ENCODE peak calls at places on chromosomes 11 and 22, in five cellular contexts. K is transverse colon, G is GM12878, R is A549, Z is endothelial cell of umbilical vein. V is an unnamed sample. For H3K4me1, the result is how much of the 10 kb centered on the place peaks cover.

GRCh38 chr11:61890536-61891330 is 612 bp downstream of the FADS3 start:
- DNase-seq in G (no peak), R (peak), Z (peak), K (peak), V (peak)

GRCh38 chr11:119422505-119423416 is at the start of gene THY1:
- DNase-seq in G (no peak), K (no peak), Z (no peak), R (no peak), V (no peak)

GRCh38 chr11:102346748-102347525 is at the start of gene BIRC2:
- DNase-seq in G (peak), Z (peak), K (peak), R (peak), V (peak)

GRCh38 chr11:102361100-102362021 is 14.3 kb downstream of the BIRC2 start:
- DNase-seq in G (peak), R (no peak), Z (no peak), K (no peak), V (peak)

GRCh38 chr22:48744967-48745841 is 1082.5 kb downstream of the BRD1 start:
- DNase-seq in K (no peak), R (no peak), G (no peak), Z (no peak), V (peak)

GRCh38 chr11:35321532-35322320 is 97.6 kb downstream of the SLC1A2 start:
- DNase-seq in Z (no peak), R (no peak), G (no peak), K (no peak), V (no peak)

GRCh38 chr22:17401728-17402127 is 32.5 kb downstream of the CECR2 start:
- DNase-seq in G (no peak), Z (no peak), R (no peak), K (no peak), V (no peak)

GRCh38 chr22:49018601-49019000 is 809.1 kb downstream of the BRD1 start:
- DNase-seq in G (no peak), R (no peak), K (no peak), Z (no peak), V (no peak)

GRCh38 chr11:40281055-40281580 is 1178.3 kb downstream of the LRRC4C start:
- DNase-seq in K (no peak), Z (no peak), R (no peak), G (no peak), V (no peak)

GRCh38 chr11:88175707-88176066 is 444 bp upstream of the RAB38 start:
- DNase-seq in K (no peak), R (no peak), G (no peak), Z (peak), V (no peak)

GRCh38 chr11:83537131-83537610 is 251.0 kb upstream of the CCDC90B start:
- DNase-seq in K (no peak), G (no peak), R (no peak), Z (no peak), V (no peak)

GRCh38 chr11:62223095-62223494 is 14.6 kb downstream of the SCGB2A1 start:
- DNase-seq in R (peak), K (no peak), G (no peak), Z (peak), V (no peak)

GRCh38 chr22:27790396-27791216 is 10.9 kb downstream of the MN1 start:
- DNase-seq in K (no peak), G (no peak), Z (no peak), R (no peak), V (no peak)
- TF ChIP-seq POLR2A in K (no peak), G (no peak), Z (no peak), R (no peak), V (no peak)

GRCh38 chr11:111739299-111739698 is 26.9 kb downstream of the PPP2R1B start:
- DNase-seq in K (no peak), Z (no peak), G (no peak), R (no peak), V (no peak)

GRCh38 chr11:111736621-111737055 is 29.6 kb downstream of the PPP2R1B start:
- DNase-seq in K (no peak), R (no peak), G (no peak), Z (no peak), V (no peak)

GRCh38 chr11:111736191-111736590 is 30.0 kb downstream of the PPP2R1B start:
- DNase-seq in K (no peak), Z (no peak), G (no peak), R (no peak), V (no peak)

GRCh38 chr11:111737180-111737876 is 28.9 kb downstream of the PPP2R1B start:
- DNase-seq in Z (no peak), R (no peak), G (no peak), K (no peak), V (no peak)

GRCh38 chr11:111737877-111738205 is 28.3 kb downstream of the PPP2R1B start:
- DNase-seq in K (no peak), R (no peak), Z (peak), G (no peak), V (no peak)
- H3K4me1 ChIP-seq in K (under half), R (under half), Z (half or more), G (under half), V (under half)

GRCh38 chr22:34639911-34640310 is 426.0 kb upstream of the ISX start:
- DNase-seq in Z (no peak), R (no peak), G (no peak), K (no peak), V (no peak)

GRCh38 chr22:34645375-34645774 is 420.6 kb upstream of the ISX start:
- DNase-seq in Z (no peak), R (peak), G (no peak), K (no peak), V (no peak)
- TF ChIP-seq POLR2A in Z (no peak), R (no peak), G (no peak), K (no peak), V (no peak)

DNA sequence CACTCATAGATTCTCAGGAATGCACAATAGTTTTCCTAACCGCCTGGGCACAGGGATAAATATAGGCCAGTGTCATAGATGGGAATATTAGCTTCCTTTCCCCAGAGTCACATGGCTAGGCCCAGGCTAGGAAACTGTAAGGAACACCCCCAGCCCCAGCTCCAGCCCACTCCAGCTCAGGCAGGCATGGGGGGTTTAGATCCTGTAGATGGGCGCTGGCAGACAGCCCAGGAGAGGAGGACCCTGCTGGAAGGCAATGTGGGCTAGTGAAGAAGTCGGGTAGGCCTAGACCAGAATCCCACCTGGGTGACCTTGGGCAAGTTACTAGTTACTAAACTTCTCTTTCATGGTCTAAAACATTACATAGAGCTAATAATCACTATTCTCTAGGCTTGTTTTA is 51.3 kb downstream of the IRAG1 start:
- DNase-seq in G (no peak), K (no peak), R (no peak), Z (no peak), V (no peak)
- H3K4me1 ChIP-seq in G (under half), K (under half), R (under half), Z (under half), V (under half)

GRCh38 chr11:15764948-15765347 is 591.4 kb downstream of the SOX6 start:
- DNase-seq in K (peak), G (no peak), R (no peak), Z (no peak), V (no peak)
- TF ChIP-seq POLR2A in K (peak), G (no peak), R (no peak), Z (no peak), V (no peak)

GRCh38 chr22:45688606-45689080 is 17.0 kb downstream of the ATXN10 start:
- DNase-seq in Z (no peak), K (no peak), G (no peak), R (peak), V (no peak)
- H3K4me1 ChIP-seq in Z (under half), K (under half), G (under half), R (half or more), V (under half)

V was measured in Peyer's patch.